ENCODE peak calls at places on chromosomes 5 and 9, in seven cellular contexts. R is HepG2, I is T47D, S is K562, O is H1, L is GM12878, M is SK-N-SH. V is an unnamed sample.

GRCh38 chr5:134046330-134046729 is 41.6 kb upstream of the VDAC1 start:
- DNase-seq in L (no peak), S (no peak), M (no peak), O (no peak), I (no peak), R (peak; percentile 27), V (no peak)

GRCh38 chr5:160311491-160312138 is 749 bp downstream of the CCNJL start:
- DNase-seq in I (no peak), L (no peak), M (no peak), R (no peak), S (no peak), O (no peak), V (no peak)

GRCh38 chr5:140114341-140115185 is 654 bp downstream of the PURA start:
- DNase-seq in R (no peak), S (peak; percentile 45), M (peak; percentile 69), I (no peak), O (no peak), L (no peak), V (no peak)

GRCh38 chr5:6676702-6677101 is 36.5 kb upstream of the TENT4A start:
- DNase-seq in R (no peak), O (no peak), L (no peak), S (no peak), M (no peak), I (no peak), V (no peak)

GRCh38 chr5:93610581-93611167 is 27.7 kb downstream of the NR2F1 start:
- DNase-seq in I (no peak), L (no peak), S (no peak), O (no peak), R (no peak), M (no peak), V (no peak)

GRCh38 chr9:126326228-126327015 is at the start of gene MVB12B:
- DNase-seq in R (no peak), S (peak; percentile 72), O (no peak), M (peak; percentile 89), L (no peak), I (peak; percentile 82), V (no peak)

GRCh38 chr5:58891072-58891970 is 308.4 kb downstream of the RAB3C start:
- DNase-seq in M (peak; percentile 75), L (no peak), S (peak; percentile 64), O (peak; percentile 38), I (peak; percentile 67), R (peak; percentile 24), V (peak; percentile 33)

GRCh38 chr5:102625446-102625845 is 126.6 kb upstream of the SLCO6A1 start:
- DNase-seq in O (no peak), L (no peak), M (no peak), R (no peak), I (no peak), S (no peak), V (no peak)

GRCh38 chr9:131965841-131966240 is 113.8 kb downstream of the MED27 start:
- DNase-seq in I (no peak), L (no peak), S (no peak), M (no peak), R (no peak), O (no peak), V (no peak)

GRCh38 chr9:121935744-121936143 is 157.4 kb downstream of the TTLL11 start:
- DNase-seq in S (no peak), R (no peak), L (no peak), I (no peak), O (no peak), M (no peak), V (no peak)

GRCh38 chr5:176545737-176546509 is 3.2 kb upstream of the CDHR2 start:
- DNase-seq in L (no peak), O (no peak), S (no peak), R (peak; percentile 67), I (no peak), M (no peak), V (no peak)

GRCh38 chr5:125129151-125129806 is 382.8 kb upstream of the ZNF608 start:
- DNase-seq in L (no peak), R (no peak), S (no peak), I (no peak), O (no peak), M (no peak), V (peak; percentile 28)

GRCh38 chr9:122797316-122798033 is 2.4 kb upstream of the OR1K1 start:
- DNase-seq in L (no peak), O (no peak), M (no peak), I (peak; percentile 31), R (no peak), S (no peak), V (no peak)

GRCh38 chr5:176501333-176501732 is 35.9 kb downstream of the RNF44 start:
- DNase-seq in M (no peak), L (no peak), O (no peak), R (no peak), S (no peak), I (no peak), V (no peak)

GRCh38 chr5:127203818-127204217 is 86.8 kb upstream of the MEGF10 start:
- DNase-seq in O (no peak), S (no peak), R (no peak), L (no peak), I (no peak), M (no peak), V (peak; percentile 6)

GRCh38 chr9:137223078-137224040 is 1.3 kb upstream of the RNF208 start:
- DNase-seq in L (peak; percentile 93), O (peak; percentile 96), R (peak; percentile 98), I (peak; percentile 99), M (peak; percentile 99), S (peak; percentile 94), V (peak; percentile 97)

GRCh38 chr9:73179594-73179993 is 27.9 kb downstream of the ANXA1 start:
- DNase-seq in I (no peak), O (no peak), L (no peak), R (no peak), M (no peak), S (no peak), V (peak; percentile 69)

GRCh38 chr5:56190500-56190899 is 42.6 kb downstream of the ANKRD55 start:
- DNase-seq in S (no peak), O (no peak), R (no peak), L (no peak), M (no peak), I (no peak), V (no peak)

GRCh38 chr5:123119334-123119986 is 30.4 kb downstream of the PRDM6 start:
- DNase-seq in L (no peak), M (no peak), I (no peak), R (peak; percentile 17), O (peak; percentile 69), S (no peak), V (peak; percentile 10)

GRCh38 chr9:104386425-104387069 is 117.5 kb upstream of the OR13F1 start:
- DNase-seq in I (peak; percentile 48), S (no peak), L (no peak), R (peak; percentile 16), O (no peak), M (peak; percentile 41), V (peak; percentile 22)

GRCh38 chr5:52864376-52864775 is 76.7 kb downstream of the ITGA1 start:
- DNase-seq in S (no peak), R (no peak), O (no peak), I (no peak), L (no peak), M (no peak), V (no peak)

GRCh38 chr5:106127985-106128384 is 1542.8 kb downstream of the EFNA5 start:
- DNase-seq in M (no peak), O (no peak), L (peak; percentile 59), S (no peak), I (no peak), R (no peak), V (no peak)

GRCh38 chr5:42842860-42843641 is 31.4 kb upstream of the SELENOP start:
- DNase-seq in I (no peak), L (no peak), S (no peak), O (no peak), M (no peak), R (no peak), V (no peak)

GRCh38 chr5:178572617-178573016 is 17.6 kb downstream of the COL23A1 start:
- DNase-seq in O (no peak), L (no peak), M (no peak), R (no peak), I (no peak), S (no peak), V (no peak)

GRCh38 chr5:43193171-43193951 is 1.3 kb downstream of the NIM1K start:
- DNase-seq in R (peak; percentile 34), I (no peak), M (peak; percentile 69), S (peak; percentile 45), L (no peak), O (no peak), V (peak; percentile 3)

DNA sequence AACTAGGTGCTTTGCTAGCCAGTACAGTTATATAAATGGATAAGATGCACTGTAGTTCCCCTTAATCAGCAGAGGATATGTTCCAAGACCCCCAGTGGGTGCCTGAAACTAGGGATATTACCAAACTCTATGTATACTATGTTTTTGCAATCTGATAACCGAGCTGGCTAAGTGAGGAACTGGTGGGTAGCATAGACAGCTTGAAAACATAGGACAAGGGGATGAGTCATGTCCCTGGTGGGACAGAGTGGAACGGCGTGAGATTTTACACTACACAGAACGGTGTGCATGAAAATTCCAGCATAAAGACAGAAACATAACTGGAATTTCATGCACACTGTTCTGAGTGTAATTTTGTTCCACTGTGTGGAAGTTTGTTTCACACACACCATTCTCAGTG is 86.9 kb downstream of the BASP1 start:
- DNase-seq in M (no peak), I (no peak), O (no peak), L (no peak), R (no peak), S (no peak), V (no peak)
- TF ChIP-seq JUND in M (no peak), I (no peak), O (no peak), L (no peak), R (no peak), S (no peak), V (no peak)

GRCh38 chr5:149162401-149163084 is 21.2 kb downstream of the ABLIM3 start:
- DNase-seq in M (no peak), L (peak; percentile 11), S (no peak), O (no peak), I (no peak), R (peak; percentile 75), V (peak; percentile 74)

GRCh38 chr5:149166591-149167100 is 25.4 kb downstream of the ABLIM3 start:
- DNase-seq in S (no peak), M (no peak), L (no peak), R (no peak), I (no peak), O (no peak), V (no peak)

GRCh38 chr5:149168276-149168675 is 27.0 kb downstream of the ABLIM3 start:
- DNase-seq in R (no peak), S (no peak), O (no peak), L (no peak), I (no peak), M (no peak), V (no peak)

GRCh38 chr5:149170292-149170691 is 29.0 kb downstream of the ABLIM3 start:
- DNase-seq in R (no peak), S (no peak), I (no peak), L (no peak), M (no peak), O (no peak), V (no peak)

GRCh38 chr5:149166128-149166527 is 24.8 kb downstream of the ABLIM3 start:
- DNase-seq in S (no peak), M (no peak), R (no peak), O (no peak), L (no peak), I (no peak), V (no peak)
- TF ChIP-seq JUND in S (no peak), M (no peak), R (no peak), O (no peak), L (no peak), I (no peak), V (no peak)

GRCh38 chr5:104937591-104937990 is 1375.0 kb upstream of the NUDT12 start:
- DNase-seq in L (no peak), M (no peak), S (no peak), O (no peak), R (no peak), I (no peak), V (no peak)
- TF ChIP-seq JUND in L (no peak), M (no peak), S (no peak), O (no peak), R (no peak), I (no peak), V (no peak)

GRCh38 chr5:180133971-180134508 is 62.5 kb upstream of the RNF130 start:
- DNase-seq in R (no peak), I (no peak), M (no peak), L (no peak), S (no peak), O (no peak), V (no peak)
- TF ChIP-seq JUND in R (no peak), I (no peak), M (no peak), L (no peak), S (no peak), O (no peak), V (no peak)